ENCODE peak calls at places on chromosomes 2 and 18, in six cellular contexts. C is mesendoderm, Y is IMR-90, M is H9, V is mesenchymal stem cell, J is H1. L is an unnamed sample.

GRCh38 chr2:144519934-144520717 is at the start of gene ZEB2:
- DNase-seq in C (peak), Y (peak), M (peak), V (peak), J (no peak), L (peak)

GRCh38 chr2:67660871-67661270 is 263.7 kb downstream of the ETAA1 start:
- DNase-seq in C (no peak), Y (peak), M (no peak), V (no peak), J (no peak), L (no peak)

GRCh38 chr2:134453973-134454372 is 200.1 kb downstream of the MGAT5 start:
- DNase-seq in C (peak), Y (no peak), M (peak), V (no peak), J (no peak), L (no peak)

GRCh38 chr2:186950694-186951093 is 101.7 kb upstream of the ZSWIM2 start:
- DNase-seq in C (no peak), Y (peak), M (no peak), V (peak), J (no peak), L (no peak)

GRCh38 chr2:98778741-98779483 is 48.0 kb upstream of the MGAT4A start:
- DNase-seq in C (no peak), Y (no peak), M (no peak), V (no peak), J (no peak), L (no peak)

GRCh38 chr2:203678971-203679370 is 27.5 kb upstream of the CD28 start:
- DNase-seq in C (no peak), Y (peak), M (no peak), V (no peak), J (no peak), L (no peak)

GRCh38 chr2:10524841-10525572 is 76.9 kb upstream of the ODC1 start:
- DNase-seq in C (no peak), Y (no peak), M (no peak), V (no peak), J (no peak), L (no peak)

GRCh38 chr2:69789762-69790600 is 39.5 kb upstream of the GMCL1 start:
- DNase-seq in C (peak), Y (peak), M (no peak), V (peak), J (no peak), L (no peak)

GRCh38 chr18:47944972-47945843 is 14.7 kb upstream of the SMAD2 start:
- DNase-seq in C (peak), Y (peak), M (no peak), V (peak), J (no peak), L (no peak)

GRCh38 chr2:62662131-62662530 is 43.4 kb upstream of the EHBP1 start:
- DNase-seq in C (no peak), Y (no peak), M (no peak), V (no peak), J (no peak), L (no peak)

GRCh38 chr2:62661263-62661635 is 44.3 kb upstream of the EHBP1 start:
- DNase-seq in C (no peak), Y (no peak), M (no peak), V (no peak), J (no peak), L (no peak)

GRCh38 chr2:62660087-62660486 is 45.4 kb upstream of the EHBP1 start:
- DNase-seq in C (no peak), Y (no peak), M (no peak), V (no peak), J (no peak), L (no peak)

GRCh38 chr2:62662548-62662947 is 43.0 kb upstream of the EHBP1 start:
- DNase-seq in C (no peak), Y (no peak), M (no peak), V (no peak), J (no peak), L (no peak)

GRCh38 chr2:62660582-62661262 is 44.8 kb upstream of the EHBP1 start:
- DNase-seq in C (no peak), Y (peak), M (no peak), V (peak), J (no peak), L (no peak)
- H2BK15ac ChIP-seq in C (no peak), Y (peak), M (no peak), V (no peak), J (no peak), L (no peak)

DNA sequence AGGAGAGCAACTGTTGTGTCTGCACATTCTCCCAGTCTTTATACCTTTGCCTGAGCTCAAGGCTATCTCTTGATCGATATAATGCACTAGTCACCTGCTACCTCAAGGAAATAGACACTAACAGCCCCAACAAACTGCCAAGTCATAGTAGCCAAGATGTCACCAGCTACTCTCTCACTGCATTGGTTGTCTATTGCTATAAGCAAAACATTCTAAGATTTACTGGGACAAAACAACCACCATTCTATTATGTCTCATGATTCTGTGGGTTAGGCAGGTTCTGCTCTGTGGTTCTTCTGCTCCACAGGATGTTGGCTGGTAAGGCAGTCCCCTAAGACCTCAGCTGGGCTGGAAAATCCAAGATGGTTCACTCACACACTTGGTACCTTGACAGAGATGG is 28.5 kb upstream of the MLPH start:
- DNase-seq in C (no peak), Y (no peak), M (no peak), V (no peak), J (no peak), L (no peak)
- H2BK15ac ChIP-seq in C (no peak), Y (peak), M (no peak), V (no peak), J (no peak), L (no peak)

GRCh38 chr18:5091741-5092140 is 105.3 kb downstream of the AKAIN1 start:
- DNase-seq in C (no peak), Y (no peak), M (no peak), V (no peak), J (no peak), L (no peak)

GRCh38 chr18:5097116-5097703 is 99.8 kb downstream of the AKAIN1 start:
- DNase-seq in C (peak), Y (no peak), M (peak), V (no peak), J (no peak), L (no peak)

GRCh38 chr18:5095239-5095638 is 101.8 kb downstream of the AKAIN1 start:
- DNase-seq in C (no peak), Y (no peak), M (no peak), V (no peak), J (no peak), L (no peak)

GRCh38 chr18:5093902-5094301 is 103.2 kb downstream of the AKAIN1 start:
- DNase-seq in C (no peak), Y (no peak), M (no peak), V (no peak), J (no peak), L (no peak)
- H2BK15ac ChIP-seq in C (no peak), Y (no peak), M (no peak), V (no peak), J (no peak), L (no peak)

GRCh38 chr2:179773986-179774385 is 87.4 kb downstream of the ZNF385B start:
- DNase-seq in C (no peak), Y (no peak), M (no peak), V (no peak), J (no peak), L (no peak)

GRCh38 chr2:179768765-179769164 is 92.6 kb downstream of the ZNF385B start:
- DNase-seq in C (peak), Y (peak), M (no peak), V (no peak), J (no peak), L (no peak)

GRCh38 chr2:179770029-179770428 is 91.4 kb downstream of the ZNF385B start:
- DNase-seq in C (no peak), Y (no peak), M (no peak), V (no peak), J (no peak), L (no peak)

GRCh38 chr2:179769323-179769722 is 92.1 kb downstream of the ZNF385B start:
- DNase-seq in C (no peak), Y (no peak), M (no peak), V (no peak), J (no peak), L (no peak)

DNA sequence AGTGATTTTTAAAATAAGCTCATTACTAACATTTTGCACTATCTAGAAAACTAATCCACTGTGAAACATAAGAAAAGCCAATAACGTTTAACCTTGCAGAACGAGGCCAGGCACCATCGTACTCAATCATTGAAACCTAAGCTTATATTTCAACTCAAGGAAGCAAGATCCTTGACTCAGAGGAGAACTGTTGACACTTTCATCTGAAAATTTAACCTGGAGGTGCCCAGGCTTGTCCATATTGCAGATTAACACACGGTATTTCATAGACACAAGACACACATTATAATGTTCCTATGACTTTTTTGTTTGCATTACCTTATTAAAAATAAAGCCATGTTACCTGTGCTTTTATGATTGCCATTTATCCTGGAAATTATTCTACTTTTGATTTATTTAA is 89.6 kb downstream of the ZNF385B start:
- DNase-seq in C (no peak), Y (no peak), M (no peak), V (no peak), J (no peak), L (no peak)
- H2BK15ac ChIP-seq in C (no peak), Y (no peak), M (no peak), V (no peak), J (no peak), L (no peak)

GRCh38 chr2:182280128-182280527 is 146.7 kb downstream of the PDE1A start:
- DNase-seq in C (no peak), Y (peak), M (no peak), V (peak), J (no peak), L (no peak)

GRCh38 chr2:182283512-182283911 is 143.3 kb downstream of the PDE1A start:
- DNase-seq in C (no peak), Y (no peak), M (no peak), V (no peak), J (no peak), L (no peak)
- H2BK15ac ChIP-seq in C (no peak), Y (no peak), M (no peak), V (no peak), J (no peak), L (no peak)